ENCODE peak calls at places on chromosomes 1 and 21, in four cellular contexts. One of them, this sample, is unnamed.

GRCh38 chr1:10057305-10057704 is 24.5 kb downstream of the UBE4B start:
- DNase-seq in cardiac fibroblast: peak; percentile 67
- DNase-seq in body of pancreas: peak; percentile 64
- DNase-seq in C1 segment of cervical spinal cord: peak; percentile 35
- DNase-seq in this sample: peak; percentile 72

GRCh38 chr1:44038876-44039657 is 7.8 kb upstream of the SLC6A9 start:
- DNase-seq in body of pancreas: no peak
- DNase-seq in C1 segment of cervical spinal cord: no peak
- DNase-seq in cardiac fibroblast: peak; percentile 75
- DNase-seq in this sample: no peak

GRCh38 chr1:201275266-201275666 is 8.0 kb upstream of the PKP1 start:
- DNase-seq in cardiac fibroblast: peak; percentile 75
- DNase-seq in C1 segment of cervical spinal cord: no peak
- DNase-seq in body of pancreas: no peak
- DNase-seq in this sample: peak; percentile 58

GRCh38 chr1:16212251-16212961 is at the start of gene ARHGEF19:
- DNase-seq in body of pancreas: peak; percentile 89
- DNase-seq in cardiac fibroblast: no peak
- DNase-seq in C1 segment of cervical spinal cord: no peak
- DNase-seq in this sample: peak; percentile 86

GRCh38 chr1:152188673-152189591 is 29.9 kb upstream of the RPTN start:
- DNase-seq in C1 segment of cervical spinal cord: peak; percentile 66
- DNase-seq in body of pancreas: peak; percentile 78
- DNase-seq in cardiac fibroblast: peak; percentile 86
- DNase-seq in this sample: no peak

GRCh38 chr21:17089121-17089520 is 423.7 kb upstream of the CXADR start:
- DNase-seq in cardiac fibroblast: no peak
- DNase-seq in C1 segment of cervical spinal cord: no peak
- DNase-seq in body of pancreas: no peak
- DNase-seq in this sample: no peak

GRCh38 chr1:24119489-24119858 is 7.5 kb upstream of the MYOM3 start:
- DNase-seq in C1 segment of cervical spinal cord: no peak
- DNase-seq in body of pancreas: peak; percentile 79
- DNase-seq in cardiac fibroblast: no peak
- DNase-seq in this sample: no peak

GRCh38 chr1:228283043-228283371 is 75.2 kb downstream of the OBSCN start:
- DNase-seq in body of pancreas: no peak
- DNase-seq in cardiac fibroblast: no peak
- DNase-seq in C1 segment of cervical spinal cord: no peak
- DNase-seq in this sample: peak; percentile 53

GRCh38 chr1:63775418-63776127 is 1.8 kb downstream of the ROR1 start:
- DNase-seq in cardiac fibroblast: peak; percentile 12
- DNase-seq in body of pancreas: no peak
- DNase-seq in C1 segment of cervical spinal cord: no peak
- DNase-seq in this sample: no peak

GRCh38 chr21:24727803-24728425 is 879.4 kb downstream of the MRPL39 start:
- DNase-seq in cardiac fibroblast: no peak
- DNase-seq in C1 segment of cervical spinal cord: no peak
- DNase-seq in body of pancreas: no peak
- DNase-seq in this sample: no peak

GRCh38 chr1:91490501-91490900 is 10.2 kb upstream of the CDC7 start:
- DNase-seq in C1 segment of cervical spinal cord: no peak
- DNase-seq in cardiac fibroblast: no peak
- DNase-seq in body of pancreas: no peak
- DNase-seq in this sample: no peak

GRCh38 chr21:25561668-25562641 is 45.3 kb downstream of the MRPL39 start:
- DNase-seq in body of pancreas: peak; percentile 46
- DNase-seq in C1 segment of cervical spinal cord: peak; percentile 49
- DNase-seq in cardiac fibroblast: peak; percentile 74
- DNase-seq in this sample: peak; percentile 87

GRCh38 chr1:177975588-177976495 is 6.0 kb upstream of the SEC16B start:
- DNase-seq in body of pancreas: no peak
- DNase-seq in C1 segment of cervical spinal cord: no peak
- DNase-seq in cardiac fibroblast: peak; percentile 53
- DNase-seq in this sample: peak; percentile 79

GRCh38 chr21:41952568-41953248 is 1.1 kb downstream of the C2CD2 start:
- DNase-seq in C1 segment of cervical spinal cord: no peak
- DNase-seq in cardiac fibroblast: peak; percentile 40
- DNase-seq in body of pancreas: no peak
- DNase-seq in this sample: no peak

GRCh38 chr21:35974801-35975200 is 85.5 kb downstream of the SETD4 start:
- DNase-seq in cardiac fibroblast: peak; percentile 17
- DNase-seq in C1 segment of cervical spinal cord: no peak
- DNase-seq in body of pancreas: no peak
- DNase-seq in this sample: no peak

GRCh38 chr21:39006653-39007417 is 176.4 kb downstream of the PSMG1 start:
- DNase-seq in body of pancreas: peak; percentile 33
- DNase-seq in cardiac fibroblast: peak; percentile 64
- DNase-seq in C1 segment of cervical spinal cord: peak; percentile 48
- DNase-seq in this sample: no peak

GRCh38 chr1:76799700-76800099 is 67.6 kb upstream of the ST6GALNAC5 start:
- DNase-seq in body of pancreas: no peak
- DNase-seq in cardiac fibroblast: no peak
- DNase-seq in C1 segment of cervical spinal cord: no peak
- DNase-seq in this sample: no peak

GRCh38 chr1:24694380-24694843 is 50.8 kb upstream of the CLIC4 start:
- DNase-seq in C1 segment of cervical spinal cord: no peak
- DNase-seq in cardiac fibroblast: no peak
- DNase-seq in body of pancreas: no peak
- DNase-seq in this sample: peak; percentile 87

GRCh38 chr1:27408151-27408550 is 15.7 kb downstream of the GPR3 start:
- DNase-seq in C1 segment of cervical spinal cord: no peak
- DNase-seq in body of pancreas: no peak
- DNase-seq in cardiac fibroblast: peak; percentile 49
- DNase-seq in this sample: no peak

GRCh38 chr1:28936528-28936927 is 22.2 kb downstream of the EPB41 start:
- DNase-seq in body of pancreas: no peak
- DNase-seq in C1 segment of cervical spinal cord: no peak
- DNase-seq in cardiac fibroblast: no peak
- DNase-seq in this sample: no peak

GRCh38 chr1:209634005-209634737 is 18.1 kb downstream of the LAMB3 start:
- DNase-seq in body of pancreas: no peak
- DNase-seq in C1 segment of cervical spinal cord: no peak
- DNase-seq in cardiac fibroblast: no peak
- DNase-seq in this sample: no peak

GRCh38 chr1:55500601-55501000 is 285.4 kb upstream of the USP24 start:
- DNase-seq in body of pancreas: no peak
- DNase-seq in cardiac fibroblast: peak; percentile 39
- DNase-seq in C1 segment of cervical spinal cord: no peak
- DNase-seq in this sample: no peak

GRCh38 chr1:227796359-227796915 is 19.0 kb upstream of the PRSS38 start:
- DNase-seq in cardiac fibroblast: no peak
- DNase-seq in body of pancreas: no peak
- DNase-seq in C1 segment of cervical spinal cord: no peak
- DNase-seq in this sample: no peak

GRCh38 chr1:39895731-39896480 is 5.8 kb downstream of the MYCL start:
- DNase-seq in C1 segment of cervical spinal cord: no peak
- DNase-seq in cardiac fibroblast: no peak
- DNase-seq in body of pancreas: no peak
- DNase-seq in this sample: no peak

GRCh38 chr1:87265786-87266185 is 62.9 kb upstream of the LMO4 start:
- DNase-seq in cardiac fibroblast: no peak
- DNase-seq in C1 segment of cervical spinal cord: no peak
- DNase-seq in body of pancreas: no peak
- DNase-seq in this sample: no peak

GRCh38 chr1:25672763-25673409 is 56.3 kb downstream of the MAN1C1 start:
- DNase-seq in C1 segment of cervical spinal cord: no peak
- DNase-seq in body of pancreas: no peak
- DNase-seq in cardiac fibroblast: no peak
- DNase-seq in this sample: peak; percentile 69

GRCh38 chr1:184110253-184111204 is 59.0 kb downstream of the TSEN15 start:
- DNase-seq in C1 segment of cervical spinal cord: no peak
- DNase-seq in body of pancreas: no peak
- DNase-seq in cardiac fibroblast: no peak
- DNase-seq in this sample: no peak

GRCh38 chr1:116842654-116843053 is 67.1 kb upstream of the PTGFRN start:
- DNase-seq in C1 segment of cervical spinal cord: no peak
- DNase-seq in body of pancreas: peak; percentile 37
- DNase-seq in cardiac fibroblast: no peak
- DNase-seq in this sample: no peak

GRCh38 chr1:165387956-165388355 is 31.4 kb upstream of the LMX1A start:
- DNase-seq in C1 segment of cervical spinal cord: no peak
- DNase-seq in body of pancreas: no peak
- DNase-seq in cardiac fibroblast: no peak
- DNase-seq in this sample: no peak

GRCh38 chr21:34088752-34089151 is 15.4 kb downstream of the MRPS6 start:
- DNase-seq in C1 segment of cervical spinal cord: no peak
- DNase-seq in cardiac fibroblast: no peak
- DNase-seq in body of pancreas: no peak
- DNase-seq in this sample: no peak

GRCh38 chr1:157097692-157098091 is 1.9 kb downstream of the ETV3L start:
- DNase-seq in cardiac fibroblast: no peak
- DNase-seq in C1 segment of cervical spinal cord: no peak
- DNase-seq in body of pancreas: no peak
- DNase-seq in this sample: no peak

GRCh38 chr1:8439015-8439702 is 121.2 kb downstream of the SLC45A1 start:
- DNase-seq in body of pancreas: peak; percentile 71
- DNase-seq in cardiac fibroblast: peak; percentile 84
- DNase-seq in C1 segment of cervical spinal cord: peak; percentile 62
- DNase-seq in this sample: peak; percentile 89

GRCh38 chr1:229371624-229372023 is 28.8 kb upstream of the CCSAP start:
- DNase-seq in C1 segment of cervical spinal cord: no peak
- DNase-seq in cardiac fibroblast: no peak
- DNase-seq in body of pancreas: no peak
- DNase-seq in this sample: peak; percentile 71

GRCh38 chr1:164320780-164321683 is 238.0 kb upstream of the PBX1 start:
- DNase-seq in body of pancreas: peak; percentile 61
- DNase-seq in cardiac fibroblast: peak; percentile 15
- DNase-seq in C1 segment of cervical spinal cord: no peak
- DNase-seq in this sample: peak; percentile 68

GRCh38 chr1:242146640-242147039 is 147.7 kb upstream of the MAP1LC3C start:
- DNase-seq in body of pancreas: no peak
- DNase-seq in cardiac fibroblast: no peak
- DNase-seq in C1 segment of cervical spinal cord: no peak
- DNase-seq in this sample: no peak

GRCh38 chr1:165824269-165824643 is 3.2 kb upstream of the UCK2 start:
- DNase-seq in body of pancreas: no peak
- DNase-seq in C1 segment of cervical spinal cord: no peak
- DNase-seq in cardiac fibroblast: peak; percentile 60
- DNase-seq in this sample: no peak

GRCh38 chr1:245591346-245592082 is 436.7 kb downstream of the KIF26B start:
- DNase-seq in cardiac fibroblast: no peak
- DNase-seq in C1 segment of cervical spinal cord: no peak
- DNase-seq in body of pancreas: no peak
- DNase-seq in this sample: no peak

GRCh38 chr1:24909388-24909898 is 20.6 kb downstream of the RUNX3 start:
- DNase-seq in C1 segment of cervical spinal cord: peak; percentile 31
- DNase-seq in cardiac fibroblast: peak; percentile 86
- DNase-seq in body of pancreas: no peak
- DNase-seq in this sample: peak; percentile 87